ENCODE peak calls at places on chromosomes 6 and 20, in four cellular contexts. One of them, this sample, is unnamed.

GRCh38 chr6:6966569-6966968 is 141.2 kb upstream of the RREB1 start:
- DNase-seq in SK-N-MC: no peak
- DNase-seq in effector memory CD4-positive, alpha-beta T cell: no peak
- DNase-seq in CD8-positive, alpha-beta T cell: no peak
- DNase-seq in this sample: no peak

GRCh38 chr6:42452171-42453026 is 673 bp upstream of the TRERF1 start:
- DNase-seq in SK-N-MC: no peak
- DNase-seq in effector memory CD4-positive, alpha-beta T cell: peak; percentile 36
- DNase-seq in CD8-positive, alpha-beta T cell: peak; percentile 53
- DNase-seq in this sample: peak; percentile 57

GRCh38 chr6:26235240-26235730 is 129.7 kb upstream of the BTN3A2 start:
- DNase-seq in SK-N-MC: no peak
- DNase-seq in effector memory CD4-positive, alpha-beta T cell: no peak
- DNase-seq in CD8-positive, alpha-beta T cell: no peak
- DNase-seq in this sample: peak; percentile 42

GRCh38 chr20:37690626-37691369 is 3.0 kb upstream of the CTNNBL1 start:
- DNase-seq in SK-N-MC: no peak
- DNase-seq in effector memory CD4-positive, alpha-beta T cell: no peak
- DNase-seq in CD8-positive, alpha-beta T cell: no peak
- DNase-seq in this sample: no peak

GRCh38 chr6:121652726-121653623 is 217.5 kb downstream of the GJA1 start:
- DNase-seq in SK-N-MC: no peak
- DNase-seq in effector memory CD4-positive, alpha-beta T cell: no peak
- DNase-seq in CD8-positive, alpha-beta T cell: no peak
- DNase-seq in this sample: peak; percentile 25

GRCh38 chr6:150566486-150566885 is 33.2 kb upstream of the PLEKHG1 start:
- DNase-seq in SK-N-MC: no peak
- DNase-seq in effector memory CD4-positive, alpha-beta T cell: no peak
- DNase-seq in CD8-positive, alpha-beta T cell: no peak
- DNase-seq in this sample: no peak

GRCh38 chr6:127023001-127023778 is 95.3 kb upstream of the RSPO3 start:
- DNase-seq in SK-N-MC: no peak
- DNase-seq in effector memory CD4-positive, alpha-beta T cell: no peak
- DNase-seq in CD8-positive, alpha-beta T cell: no peak
- DNase-seq in this sample: no peak

GRCh38 chr20:9506964-9507369 is 7.4 kb upstream of the LAMP5 start:
- DNase-seq in SK-N-MC: no peak
- DNase-seq in effector memory CD4-positive, alpha-beta T cell: no peak
- DNase-seq in CD8-positive, alpha-beta T cell: no peak
- DNase-seq in this sample: no peak

GRCh38 chr6:8446391-8446790 is 11.0 kb upstream of the SLC35B3 start:
- DNase-seq in SK-N-MC: no peak
- DNase-seq in effector memory CD4-positive, alpha-beta T cell: no peak
- DNase-seq in CD8-positive, alpha-beta T cell: no peak
- DNase-seq in this sample: no peak

GRCh38 chr6:135095716-135096115 is 41.1 kb upstream of the HBS1L start:
- DNase-seq in SK-N-MC: no peak
- DNase-seq in effector memory CD4-positive, alpha-beta T cell: no peak
- DNase-seq in CD8-positive, alpha-beta T cell: no peak
- DNase-seq in this sample: no peak

GRCh38 chr20:33648396-33649004 is 13.6 kb upstream of the C20orf144 start:
- DNase-seq in SK-N-MC: no peak
- DNase-seq in effector memory CD4-positive, alpha-beta T cell: no peak
- DNase-seq in CD8-positive, alpha-beta T cell: no peak
- DNase-seq in this sample: no peak

GRCh38 chr6:114144887-114145851 is 174.2 kb upstream of the HDAC2 start:
- DNase-seq in SK-N-MC: no peak
- DNase-seq in effector memory CD4-positive, alpha-beta T cell: no peak
- DNase-seq in CD8-positive, alpha-beta T cell: no peak
- DNase-seq in this sample: no peak

GRCh38 chr6:109579361-109579760 is 96.3 kb upstream of the ZBTB24 start:
- DNase-seq in SK-N-MC: no peak
- DNase-seq in effector memory CD4-positive, alpha-beta T cell: no peak
- DNase-seq in CD8-positive, alpha-beta T cell: no peak
- DNase-seq in this sample: no peak

GRCh38 chr6:14286144-14286543 is 168.6 kb downstream of the CD83 start:
- DNase-seq in SK-N-MC: no peak
- DNase-seq in effector memory CD4-positive, alpha-beta T cell: no peak
- DNase-seq in CD8-positive, alpha-beta T cell: no peak
- DNase-seq in this sample: no peak

GRCh38 chr6:148547110-148547509 is 199.7 kb upstream of the UST start:
- DNase-seq in SK-N-MC: no peak
- DNase-seq in effector memory CD4-positive, alpha-beta T cell: no peak
- DNase-seq in CD8-positive, alpha-beta T cell: no peak
- DNase-seq in this sample: no peak

GRCh38 chr6:161273356-161273751 is 507 bp downstream of the AGPAT4 start:
- DNase-seq in SK-N-MC: no peak
- DNase-seq in effector memory CD4-positive, alpha-beta T cell: peak; percentile 51
- DNase-seq in CD8-positive, alpha-beta T cell: peak; percentile 36
- DNase-seq in this sample: no peak

GRCh38 chr20:49853640-49854039 is 41.0 kb downstream of the SLC9A8 start:
- DNase-seq in SK-N-MC: no peak
- DNase-seq in effector memory CD4-positive, alpha-beta T cell: no peak
- DNase-seq in CD8-positive, alpha-beta T cell: no peak
- DNase-seq in this sample: no peak

GRCh38 chr20:19130613-19130984 is 81.8 kb upstream of the SLC24A3 start:
- DNase-seq in SK-N-MC: no peak
- DNase-seq in effector memory CD4-positive, alpha-beta T cell: no peak
- DNase-seq in CD8-positive, alpha-beta T cell: no peak
- DNase-seq in this sample: no peak

GRCh38 chr6:132513821-132514545 is 1.1 kb upstream of the STX7 start:
- DNase-seq in SK-N-MC: no peak
- DNase-seq in effector memory CD4-positive, alpha-beta T cell: no peak
- DNase-seq in CD8-positive, alpha-beta T cell: no peak
- DNase-seq in this sample: peak; percentile 61

GRCh38 chr20:45343867-45344721 is 4.1 kb downstream of the SDC4 start:
- DNase-seq in SK-N-MC: no peak
- DNase-seq in effector memory CD4-positive, alpha-beta T cell: no peak
- DNase-seq in CD8-positive, alpha-beta T cell: no peak
- DNase-seq in this sample: peak; percentile 96

GRCh38 chr6:169222126-169222525 is 31.5 kb downstream of the THBS2 start:
- DNase-seq in SK-N-MC: no peak
- DNase-seq in effector memory CD4-positive, alpha-beta T cell: no peak
- DNase-seq in CD8-positive, alpha-beta T cell: no peak
- DNase-seq in this sample: no peak

GRCh38 chr6:169223006-169223405 is 30.6 kb downstream of the THBS2 start:
- DNase-seq in SK-N-MC: no peak
- DNase-seq in effector memory CD4-positive, alpha-beta T cell: no peak
- DNase-seq in CD8-positive, alpha-beta T cell: no peak
- DNase-seq in this sample: no peak

GRCh38 chr6:169224185-169224695 is 29.4 kb downstream of the THBS2 start:
- DNase-seq in SK-N-MC: no peak
- DNase-seq in effector memory CD4-positive, alpha-beta T cell: no peak
- DNase-seq in CD8-positive, alpha-beta T cell: no peak
- DNase-seq in this sample: no peak

GRCh38 chr6:169220068-169220964 is 33.3 kb downstream of the THBS2 start:
- DNase-seq in SK-N-MC: no peak
- DNase-seq in effector memory CD4-positive, alpha-beta T cell: no peak
- DNase-seq in CD8-positive, alpha-beta T cell: no peak
- DNase-seq in this sample: no peak

DNA sequence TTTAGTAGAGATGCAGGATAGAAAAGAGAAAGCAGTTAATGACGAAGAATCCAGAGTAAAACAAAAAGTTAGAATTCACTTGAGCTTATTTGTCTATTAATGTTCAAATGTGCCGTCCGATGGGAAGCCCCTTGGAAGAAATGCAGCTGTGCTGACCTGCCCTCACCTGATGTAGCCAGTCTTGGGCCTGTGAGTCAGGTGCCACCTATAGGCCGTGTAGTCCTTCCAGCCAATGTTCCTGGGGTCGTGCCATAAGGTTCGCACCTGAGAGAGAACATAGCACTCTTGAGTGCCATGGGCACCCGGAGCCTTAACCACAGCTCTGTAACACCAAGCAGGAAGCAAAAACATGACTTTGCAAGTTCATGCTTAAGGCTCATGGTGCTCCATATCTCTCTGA is 32.4 kb downstream of the THBS2 start:
- DNase-seq in SK-N-MC: no peak
- DNase-seq in effector memory CD4-positive, alpha-beta T cell: no peak
- DNase-seq in CD8-positive, alpha-beta T cell: no peak
- DNase-seq in this sample: no peak
- H3K36me3 ChIP-seq in SK-N-MC: no peaks in the 10 kb centered on the region
- H3K36me3 ChIP-seq in effector memory CD4-positive, alpha-beta T cell: no peaks in the 10 kb centered on the region
- H3K36me3 ChIP-seq in CD8-positive, alpha-beta T cell: no peaks in the 10 kb centered on the region
- H3K36me3 ChIP-seq in this sample: no peaks in the 10 kb centered on the region

GRCh38 chr6:108117427-108118358 is 43.2 kb upstream of the OSTM1 start:
- DNase-seq in SK-N-MC: no peak
- DNase-seq in effector memory CD4-positive, alpha-beta T cell: no peak
- DNase-seq in CD8-positive, alpha-beta T cell: no peak
- DNase-seq in this sample: peak; percentile 33
- H3K27ac ChIP-seq in SK-N-MC: no peak overlapping the region
- H3K27ac ChIP-seq in effector memory CD4-positive, alpha-beta T cell: no peak overlapping the region
- H3K27ac ChIP-seq in CD8-positive, alpha-beta T cell: no peak overlapping the region
- H3K27ac ChIP-seq in this sample: no peak overlapping the region

GRCh38 chr6:36216559-36216958 is 20.0 kb downstream of the BRPF3 start:
- DNase-seq in SK-N-MC: no peak
- DNase-seq in effector memory CD4-positive, alpha-beta T cell: no peak
- DNase-seq in CD8-positive, alpha-beta T cell: no peak
- DNase-seq in this sample: peak; percentile 47
- H3K36me3 ChIP-seq in SK-N-MC: peaks cover 72% of the 10 kb centered on the region
- H3K36me3 ChIP-seq in effector memory CD4-positive, alpha-beta T cell: peaks cover 67% of the 10 kb centered on the region
- H3K36me3 ChIP-seq in CD8-positive, alpha-beta T cell: peaks cover 47% of the 10 kb centered on the region
- H3K36me3 ChIP-seq in this sample: peaks cover 27% of the 10 kb centered on the region

GRCh38 chr6:44661221-44661609 is 273.7 kb downstream of the CDC5L start:
- DNase-seq in SK-N-MC: no peak
- DNase-seq in effector memory CD4-positive, alpha-beta T cell: no peak
- DNase-seq in CD8-positive, alpha-beta T cell: no peak
- DNase-seq in this sample: peak; percentile 23
- H3K27ac ChIP-seq in SK-N-MC: no peak overlapping the region
- H3K27ac ChIP-seq in effector memory CD4-positive, alpha-beta T cell: no peak overlapping the region
- H3K27ac ChIP-seq in CD8-positive, alpha-beta T cell: no peak overlapping the region
- H3K27ac ChIP-seq in this sample: no peak overlapping the region

GRCh38 chr20:57913156-57913930 is 203.5 kb upstream of the PMEPA1 start:
- DNase-seq in SK-N-MC: no peak
- DNase-seq in effector memory CD4-positive, alpha-beta T cell: no peak
- DNase-seq in CD8-positive, alpha-beta T cell: no peak
- DNase-seq in this sample: no peak

GRCh38 chr20:57910716-57911115 is 200.9 kb upstream of the PMEPA1 start:
- DNase-seq in SK-N-MC: no peak
- DNase-seq in effector memory CD4-positive, alpha-beta T cell: no peak
- DNase-seq in CD8-positive, alpha-beta T cell: no peak
- DNase-seq in this sample: no peak

GRCh38 chr20:57909763-57910331 is 200.0 kb upstream of the PMEPA1 start:
- DNase-seq in SK-N-MC: no peak
- DNase-seq in effector memory CD4-positive, alpha-beta T cell: no peak
- DNase-seq in CD8-positive, alpha-beta T cell: no peak
- DNase-seq in this sample: no peak

GRCh38 chr20:57911512-57912226 is 201.9 kb upstream of the PMEPA1 start:
- DNase-seq in SK-N-MC: peak; percentile 28
- DNase-seq in effector memory CD4-positive, alpha-beta T cell: no peak
- DNase-seq in CD8-positive, alpha-beta T cell: no peak
- DNase-seq in this sample: no peak

DNA sequence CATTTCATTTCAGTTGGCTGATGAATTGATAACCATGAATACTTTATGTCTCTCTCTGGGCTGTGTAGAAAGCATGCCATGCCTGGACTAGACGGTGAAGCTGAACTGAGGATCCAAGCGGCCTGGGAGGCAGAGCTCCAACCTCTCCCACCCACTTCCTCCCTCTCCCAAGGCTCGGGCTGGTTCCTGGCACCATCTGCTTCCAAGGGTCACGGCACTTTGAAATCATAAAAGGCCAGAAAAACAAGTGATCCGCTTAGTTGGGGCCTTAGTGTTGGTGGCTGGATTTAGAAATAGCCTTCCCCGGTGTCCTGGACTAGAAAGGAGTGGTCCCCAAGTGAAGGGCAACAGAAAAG is 202.4 kb upstream of the PMEPA1 start:
- DNase-seq in SK-N-MC: no peak
- DNase-seq in effector memory CD4-positive, alpha-beta T cell: no peak
- DNase-seq in CD8-positive, alpha-beta T cell: no peak
- DNase-seq in this sample: no peak
- H3K36me3 ChIP-seq in SK-N-MC: no peaks in the 10 kb centered on the region
- H3K36me3 ChIP-seq in effector memory CD4-positive, alpha-beta T cell: no peaks in the 10 kb centered on the region
- H3K36me3 ChIP-seq in CD8-positive, alpha-beta T cell: no peaks in the 10 kb centered on the region
- H3K36me3 ChIP-seq in this sample: no peaks in the 10 kb centered on the region

GRCh38 chr20:48822178-48822577 is 5.6 kb downstream of the PREX1 start:
- DNase-seq in SK-N-MC: no peak
- DNase-seq in effector memory CD4-positive, alpha-beta T cell: no peak
- DNase-seq in CD8-positive, alpha-beta T cell: no peak
- DNase-seq in this sample: no peak

GRCh38 chr20:48823476-48823875 is 4.3 kb downstream of the PREX1 start:
- DNase-seq in SK-N-MC: no peak
- DNase-seq in effector memory CD4-positive, alpha-beta T cell: no peak
- DNase-seq in CD8-positive, alpha-beta T cell: no peak
- DNase-seq in this sample: no peak

GRCh38 chr20:48821261-48821910 is 6.4 kb downstream of the PREX1 start:
- DNase-seq in SK-N-MC: no peak
- DNase-seq in effector memory CD4-positive, alpha-beta T cell: no peak
- DNase-seq in CD8-positive, alpha-beta T cell: no peak
- DNase-seq in this sample: no peak

GRCh38 chr20:48823960-48824497 is 3.8 kb downstream of the PREX1 start:
- DNase-seq in SK-N-MC: no peak
- DNase-seq in effector memory CD4-positive, alpha-beta T cell: peak; percentile 45
- DNase-seq in CD8-positive, alpha-beta T cell: peak; percentile 65
- DNase-seq in this sample: no peak

GRCh38 chr20:48822879-48823385 is 4.9 kb downstream of the PREX1 start:
- DNase-seq in SK-N-MC: no peak
- DNase-seq in effector memory CD4-positive, alpha-beta T cell: no peak
- DNase-seq in CD8-positive, alpha-beta T cell: peak; percentile 21
- DNase-seq in this sample: peak; percentile 14
- H3K27ac ChIP-seq in SK-N-MC: peak overlapping the region; percentile 72
- H3K27ac ChIP-seq in effector memory CD4-positive, alpha-beta T cell: peak overlapping the region; percentile 68
- H3K27ac ChIP-seq in CD8-positive, alpha-beta T cell: peak overlapping the region; percentile 31
- H3K27ac ChIP-seq in this sample: peak overlapping the region; percentile 76

GRCh38 chr6:52736145-52736544 is 27.1 kb downstream of the GSTA2 start:
- DNase-seq in SK-N-MC: no peak
- DNase-seq in effector memory CD4-positive, alpha-beta T cell: no peak
- DNase-seq in CD8-positive, alpha-beta T cell: no peak
- DNase-seq in this sample: no peak

GRCh38 chr6:52741872-52742271 is 21.4 kb downstream of the GSTA2 start:
- DNase-seq in SK-N-MC: no peak
- DNase-seq in effector memory CD4-positive, alpha-beta T cell: no peak
- DNase-seq in CD8-positive, alpha-beta T cell: no peak
- DNase-seq in this sample: no peak

GRCh38 chr6:52735071-52735470 is 28.2 kb downstream of the GSTA2 start:
- DNase-seq in SK-N-MC: no peak
- DNase-seq in effector memory CD4-positive, alpha-beta T cell: no peak
- DNase-seq in CD8-positive, alpha-beta T cell: no peak
- DNase-seq in this sample: peak; percentile 91

GRCh38 chr6:52739134-52739533 is 24.1 kb downstream of the GSTA2 start:
- DNase-seq in SK-N-MC: no peak
- DNase-seq in effector memory CD4-positive, alpha-beta T cell: no peak
- DNase-seq in CD8-positive, alpha-beta T cell: no peak
- DNase-seq in this sample: no peak

DNA sequence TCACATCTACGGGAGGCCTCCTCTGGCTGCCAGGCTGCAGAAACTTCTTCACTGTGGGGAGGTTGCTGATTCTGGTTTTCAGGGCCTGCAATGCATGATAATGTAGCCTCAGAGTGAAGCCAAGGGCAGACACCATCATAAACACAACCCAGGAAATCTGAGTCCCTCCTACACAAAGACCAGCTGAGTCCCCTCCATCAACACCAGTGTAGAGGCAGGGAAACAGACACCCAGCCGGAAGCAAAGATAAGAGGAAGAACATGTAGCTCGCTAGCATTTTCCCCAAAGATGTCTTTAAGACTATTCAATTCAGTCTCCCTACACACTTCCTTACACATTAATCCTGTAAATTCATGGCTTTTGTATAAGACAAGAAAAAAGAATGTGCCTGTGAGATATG is 23.6 kb downstream of the GSTA2 start:
- DNase-seq in SK-N-MC: no peak
- DNase-seq in effector memory CD4-positive, alpha-beta T cell: no peak
- DNase-seq in CD8-positive, alpha-beta T cell: no peak
- DNase-seq in this sample: no peak
- H3K36me3 ChIP-seq in SK-N-MC: no peaks in the 10 kb centered on the region
- H3K36me3 ChIP-seq in effector memory CD4-positive, alpha-beta T cell: no peaks in the 10 kb centered on the region
- H3K36me3 ChIP-seq in CD8-positive, alpha-beta T cell: no peaks in the 10 kb centered on the region
- H3K36me3 ChIP-seq in this sample: no peaks in the 10 kb centered on the region

This sample was measured in small intestine.